ENCODE peak calls at places on chromosomes 13 and 19, in four cellular contexts. J, V, G and M are unnamed samples.

GRCh38 chr13:94020833-94021232 is 458.6 kb downstream of the DCT start:
- DNase-seq in J (no peak), G (no peak), V (no peak), M (no peak)

GRCh38 chr13:95120650-95121049 is 180.6 kb downstream of the ABCC4 start:
- DNase-seq in J (no peak), V (no peak), G (no peak), M (no peak)

GRCh38 chr13:63910406-63910957 is 2494.8 kb upstream of the PCDH20 start:
- DNase-seq in V (no peak), G (no peak), J (peak), M (no peak)

GRCh38 chr13:85277753-85278152 is 521.5 kb downstream of the SLITRK6 start:
- DNase-seq in G (no peak), J (no peak), V (no peak), M (no peak)

GRCh38 chr19:18364826-18365528 is 21.0 kb upstream of the GDF15 start:
- DNase-seq in V (peak), J (no peak), G (no peak), M (peak)

GRCh38 chr13:94950303-94950702 is 238.0 kb upstream of the SOX21 start:
- DNase-seq in V (no peak), G (no peak), J (no peak), M (no peak)

GRCh38 chr13:101530293-101530692 is 77.8 kb downstream of the ITGBL1 start:
- DNase-seq in V (no peak), G (no peak), J (no peak), M (no peak)

GRCh38 chr13:77565635-77566034 is 30.1 kb downstream of the SCEL start:
- DNase-seq in G (no peak), J (peak), V (no peak), M (peak)

GRCh38 chr19:13718733-13719132 is 45.6 kb upstream of the MRI1 start:
- DNase-seq in J (peak), G (no peak), V (no peak), M (no peak)

GRCh38 chr19:21901861-21902260 is 65.9 kb upstream of the ZNF43 start:
- DNase-seq in V (no peak), J (no peak), G (no peak), M (no peak)

GRCh38 chr13:110633776-110634175 is 18.4 kb downstream of the NAXD start:
- DNase-seq in V (no peak), G (no peak), J (no peak), M (no peak)

GRCh38 chr19:55070755-55071502 is 4.7 kb upstream of the EPS8L1 start:
- DNase-seq in J (no peak), V (no peak), G (no peak), M (no peak)

GRCh38 chr13:67971291-67971690 is 741.2 kb upstream of the PCDH9 start:
- DNase-seq in J (no peak), V (no peak), G (no peak), M (no peak)

GRCh38 chr13:36219883-36220282 is 5.5 kb upstream of the SOHLH2 start:
- DNase-seq in J (no peak), V (no peak), G (no peak), M (no peak)

GRCh38 chr13:31209172-31209818 is 9.5 kb downstream of the B3GLCT start:
- DNase-seq in G (no peak), J (peak), V (no peak), M (no peak)

GRCh38 chr19:44903602-44904425 is 1.8 kb upstream of the APOE start:
- DNase-seq in J (peak), V (peak), G (peak), M (peak)